ENCODE peak calls at places on chromosomes 3 and 15, in eight cellular contexts. O, P, K, Q, X, B, S and Y are unnamed samples.
A peak's percentile ranks its signal among the peaks of the same experiment; 100 is the strongest.

GRCh38 chr3:10017636-10018292 is 8.5 kb upstream of the FANCD2 start:
- DNase-seq in O (no peak), P (peak; percentile 74), K (peak; percentile 42), Q (no peak), X (no peak), B (no peak), S (no peak), Y (no peak)

GRCh38 chr3:43959498-43960447 is 269.0 kb downstream of the ABHD5 start:
- DNase-seq in O (no peak), P (no peak), K (no peak), Q (no peak), X (no peak), B (no peak), S (no peak), Y (no peak)

GRCh38 chr15:69997701-69998273 is 99.9 kb downstream of the TLE3 start:
- DNase-seq in O (no peak), P (no peak), K (peak; percentile 34), Q (peak; percentile 87), X (peak; percentile 58), B (peak; percentile 33), S (no peak), Y (no peak)

GRCh38 chr3:177611781-177612389 is 414.6 kb upstream of the TBL1XR1 start:
- DNase-seq in O (no peak), P (no peak), K (no peak), Q (no peak), X (no peak), B (no peak), S (no peak), Y (no peak)

GRCh38 chr3:40267940-40268707 is 41.4 kb upstream of the EIF1B start:
- DNase-seq in O (no peak), P (no peak), K (no peak), Q (no peak), X (no peak), B (no peak), S (no peak), Y (no peak)

GRCh38 chr3:39724233-39724846 is 85.1 kb upstream of the MYRIP start:
- DNase-seq in O (peak; percentile 27), P (no peak), K (no peak), Q (no peak), X (no peak), B (no peak), S (no peak), Y (no peak)

GRCh38 chr3:48949376-48949717 is 30.7 kb downstream of the ARIH2 start:
- DNase-seq in O (no peak), P (no peak), K (no peak), Q (no peak), X (no peak), B (no peak), S (no peak), Y (no peak)

GRCh38 chr3:27312044-27312668 is 57.0 kb downstream of the NEK10 start:
- DNase-seq in O (peak; percentile 85), P (no peak), K (peak; percentile 73), Q (no peak), X (no peak), B (no peak), S (no peak), Y (peak; percentile 62)

GRCh38 chr15:80563372-80563997 is 131.6 kb upstream of the ABHD17C start:
- DNase-seq in O (no peak), P (no peak), K (no peak), Q (no peak), X (no peak), B (no peak), S (no peak), Y (no peak)

GRCh38 chr15:60384052-60384451 is 13.7 kb downstream of the ANXA2 start:
- DNase-seq in O (no peak), P (no peak), K (no peak), Q (no peak), X (no peak), B (no peak), S (no peak), Y (no peak)

GRCh38 chr3:137612293-137612692 is 151.8 kb upstream of the SOX14 start:
- DNase-seq in O (peak; percentile 7), P (no peak), K (no peak), Q (no peak), X (no peak), B (no peak), S (no peak), Y (peak; percentile 10)

GRCh38 chr3:152657002-152657400 is 177.9 kb upstream of the P2RY1 start:
- DNase-seq in O (peak; percentile 58), P (no peak), K (no peak), Q (no peak), X (no peak), B (no peak), S (no peak), Y (peak; percentile 77)

GRCh38 chr3:32467333-32468070 is 35.1 kb downstream of the CMTM6 start:
- DNase-seq in O (peak; percentile 61), P (peak; percentile 84), K (peak; percentile 79), Q (peak; percentile 92), X (peak; percentile 83), B (peak; percentile 68), S (peak; percentile 66), Y (peak; percentile 33)